ENCODE peak calls at places on chromosomes 5 and 9, in nine cellular contexts. V, K, S, Q, R, P, Z, O and U are unnamed samples.
A peak's percentile ranks its signal among the peaks of the same experiment; 100 is the strongest.

GRCh38 chr9:71403106-71403505 is 281.7 kb upstream of the TRPM3 start:
- DNase-seq in V (no peak), K (no peak), S (no peak), Q (no peak), R (no peak), P (no peak), Z (no peak), O (no peak), U (no peak)

GRCh38 chr5:35131723-35132122 is 84.0 kb upstream of the AGXT2 start:
- DNase-seq in V (no peak), K (no peak), S (no peak), Q (no peak), R (no peak), P (no peak), Z (no peak), O (no peak), U (no peak)

GRCh38 chr9:101625871-101626270 is 31.1 kb upstream of the PPP3R2 start:
- DNase-seq in V (no peak), K (no peak), S (no peak), Q (no peak), R (no peak), P (no peak), Z (no peak), O (no peak), U (no peak)

GRCh38 chr9:26535146-26535545 is 357.5 kb downstream of the CAAP1 start:
- DNase-seq in V (no peak), K (no peak), S (no peak), Q (no peak), R (no peak), P (no peak), Z (no peak), O (no peak), U (no peak)

GRCh38 chr5:170173227-170173626 is 59.6 kb upstream of the C5orf58 start:
- DNase-seq in V (peak; percentile 71), K (no peak), S (no peak), Q (no peak), R (peak; percentile 16), P (no peak), Z (no peak), O (no peak), U (no peak)

GRCh38 chr9:86975571-86975970 is 28.3 kb upstream of the GAS1 start:
- DNase-seq in V (no peak), K (no peak), S (no peak), Q (no peak), R (no peak), P (no peak), Z (no peak), O (no peak), U (no peak)

GRCh38 chr9:5910413-5911057 is 19.8 kb downstream of the MLANA start:
- DNase-seq in V (no peak), K (no peak), S (no peak), Q (no peak), R (no peak), P (no peak), Z (no peak), O (no peak), U (no peak)

GRCh38 chr5:123304777-123305316 is 118.4 kb downstream of the CEP120 start:
- DNase-seq in V (no peak), K (no peak), S (no peak), Q (no peak), R (no peak), P (no peak), Z (no peak), O (no peak), U (no peak)

GRCh38 chr5:107894361-107894760 is 223.6 kb upstream of the EFNA5 start:
- DNase-seq in V (no peak), K (no peak), S (no peak), Q (no peak), R (no peak), P (no peak), Z (no peak), O (no peak), U (no peak)

GRCh38 chr9:73133921-73134407 is 17.7 kb upstream of the ANXA1 start:
- DNase-seq in V (no peak), K (no peak), S (no peak), Q (no peak), R (no peak), P (no peak), Z (peak; percentile 42), O (no peak), U (no peak)

GRCh38 chr9:123389070-123389469 is 33.1 kb downstream of the CRB2 start:
- DNase-seq in V (no peak), K (no peak), S (peak; percentile 79), Q (no peak), R (no peak), P (no peak), Z (no peak), O (no peak), U (no peak)

GRCh38 chr5:159805021-159805420 is 111.3 kb upstream of the ADRA1B start:
- DNase-seq in V (no peak), K (no peak), S (peak; percentile 78), Q (no peak), R (no peak), P (no peak), Z (no peak), O (no peak), U (no peak)

GRCh38 chr5:76954383-76954763 is 1.5 kb downstream of the CRHBP start:
- DNase-seq in V (no peak), K (no peak), S (no peak), Q (peak; percentile 25), R (no peak), P (no peak), Z (no peak), O (no peak), U (peak; percentile 46)

GRCh38 chr5:15717002-15717401 is 217.0 kb downstream of the FBXL7 start:
- DNase-seq in V (no peak), K (no peak), S (no peak), Q (no peak), R (no peak), P (no peak), Z (no peak), O (no peak), U (no peak)

GRCh38 chr5:160262151-160262550 is 32.8 kb downstream of the FABP6 start:
- DNase-seq in V (no peak), K (no peak), S (no peak), Q (peak; percentile 75), R (no peak), P (peak; percentile 18), Z (no peak), O (no peak), U (peak; percentile 52)

GRCh38 chr5:132766020-132766805 is 10.8 kb downstream of the SEPTIN8 start:
- DNase-seq in V (no peak), K (no peak), S (no peak), Q (no peak), R (no peak), P (no peak), Z (no peak), O (no peak), U (no peak)

GRCh38 chr9:136714876-136715239 is 2.5 kb downstream of the DIPK1B start:
- DNase-seq in V (no peak), K (no peak), S (no peak), Q (no peak), R (no peak), P (no peak), Z (no peak), O (no peak), U (no peak)

DNA sequence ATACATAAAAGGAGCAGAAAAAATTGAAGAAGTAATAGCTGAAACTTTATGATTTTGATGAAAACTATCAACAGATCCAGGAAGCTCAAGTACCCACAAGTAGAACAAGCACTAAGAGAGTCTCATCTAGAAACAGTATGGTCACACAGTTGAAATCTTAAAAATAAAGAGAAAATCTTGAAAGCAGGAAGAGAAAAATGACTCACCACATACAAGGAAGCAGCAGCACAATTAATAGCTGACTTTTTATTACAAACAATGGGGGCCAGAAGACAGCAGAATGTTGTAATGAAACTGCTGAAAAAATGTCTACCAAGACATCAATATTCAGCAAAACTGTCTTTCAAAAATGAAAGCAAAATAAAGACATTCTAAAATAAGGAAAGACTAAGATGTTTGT is 1108.3 kb upstream of the DMAC1 start:
- DNase-seq in V (no peak), K (no peak), S (no peak), Q (no peak), R (no peak), P (no peak), Z (no peak), O (no peak), U (no peak)
- TF ChIP-seq REST in V (no peak), K (no peak), S (no peak), Q (no peak), R (no peak), P (no peak), Z (no peak), O (no peak), U (no peak)

GRCh38 chr9:982660-983240 is 6.3 kb downstream of the DMRT3 start:
- DNase-seq in V (no peak), K (no peak), S (no peak), Q (no peak), R (no peak), P (no peak), Z (no peak), O (no peak), U (no peak)
- TF ChIP-seq REST in V (no peak), K (no peak), S (no peak), Q (no peak), R (no peak), P (no peak), Z (no peak), O (no peak), U (no peak)

DNA sequence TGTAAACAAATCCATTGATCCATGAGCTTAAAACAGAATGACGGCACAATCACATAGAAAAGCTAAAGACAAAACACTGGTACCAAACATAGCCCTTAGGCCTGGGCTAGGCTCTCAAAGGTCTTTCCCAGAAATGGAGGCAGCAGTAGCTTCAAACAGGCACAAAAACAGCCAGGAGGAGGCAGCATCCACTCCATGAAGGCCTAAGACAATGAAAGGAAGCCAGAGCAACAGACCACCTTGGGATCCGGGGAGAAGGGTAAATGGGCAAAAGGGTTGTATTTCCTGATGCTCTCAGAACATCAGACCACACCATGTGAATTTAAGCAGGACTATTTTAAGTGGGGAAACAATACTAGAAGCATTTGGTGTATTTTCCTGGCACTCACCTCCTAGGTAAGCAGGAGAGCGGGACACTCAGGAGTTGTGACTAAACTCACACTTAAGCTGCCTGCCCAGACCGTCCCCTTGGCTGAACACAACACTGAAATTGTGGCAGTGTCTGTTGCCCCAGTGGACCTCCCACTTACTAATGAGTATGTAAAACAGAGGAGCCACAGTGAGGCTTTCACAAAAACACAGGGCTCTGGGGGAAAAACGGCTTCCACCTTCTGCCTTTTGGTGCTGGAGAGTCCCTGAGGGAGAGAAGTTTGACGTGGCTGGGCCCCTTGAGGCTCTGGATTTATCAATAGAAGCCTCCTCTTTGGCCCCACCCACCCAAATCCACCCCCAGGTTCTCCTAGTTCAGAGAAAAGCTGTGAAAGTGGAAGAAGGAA is 11.9 kb downstream of the GNPDA1 start:
- DNase-seq in V (no peak), K (no peak), S (no peak), Q (no peak), R (no peak), P (peak; percentile 7), Z (no peak), O (peak; percentile 21), U (peak; percentile 50)
- TF ChIP-seq REST in V (no peak), K (no peak), S (no peak), Q (no peak), R (no peak), P (no peak), Z (no peak), O (no peak), U (no peak)

DNA sequence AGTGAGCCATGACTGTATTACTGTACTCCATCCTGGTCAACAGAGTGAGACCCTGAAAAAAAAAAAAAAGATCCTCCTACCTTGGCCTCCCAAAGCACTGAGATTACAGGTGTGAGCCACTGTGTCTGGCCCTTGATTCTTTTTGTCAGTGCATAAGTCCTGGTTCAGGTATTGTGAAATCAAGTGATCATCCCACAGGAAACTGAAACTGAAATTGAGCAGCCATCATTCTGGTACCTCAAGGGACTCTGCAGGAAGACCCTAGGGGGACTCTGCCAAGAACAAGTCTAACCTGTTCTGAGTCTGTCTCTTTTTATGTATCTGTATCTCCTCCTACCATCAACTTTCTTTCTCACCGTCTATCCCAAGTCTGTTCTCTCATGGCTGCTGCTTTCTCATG is 1.9 kb upstream of the DCAF10 start:
- DNase-seq in V (no peak), K (no peak), S (no peak), Q (no peak), R (no peak), P (no peak), Z (no peak), O (no peak), U (no peak)
- TF ChIP-seq REST in V (no peak), K (no peak), S (no peak), Q (no peak), R (no peak), P (no peak), Z (no peak), O (no peak), U (no peak)